ENCODE peak calls at places on chromosomes 5 and 9, in five cellular contexts. One of them, this sample, is unnamed.
A peak's percentile ranks its signal among the peaks of the same experiment; 100 is the strongest.

GRCh38 chr5:5351288-5352089 is 71.0 kb upstream of the ICE1 start:
- DNase-seq in SK-N-SH: no peak
- DNase-seq in GM12878: no peak
- DNase-seq in HCT116: peak; percentile 13
- DNase-seq in K562: no peak
- DNase-seq in this sample: peak; percentile 76

GRCh38 chr9:83955985-83956287 is 24.1 kb downstream of the HNRNPK start:
- DNase-seq in SK-N-SH: no peak
- DNase-seq in GM12878: no peak
- DNase-seq in HCT116: no peak
- DNase-seq in K562: no peak
- DNase-seq in this sample: peak; percentile 36

GRCh38 chr5:57094753-57095683 is 78.8 kb upstream of the GPBP1 start:
- DNase-seq in SK-N-SH: no peak
- DNase-seq in GM12878: no peak
- DNase-seq in HCT116: no peak
- DNase-seq in K562: no peak
- DNase-seq in this sample: peak; percentile 22

GRCh38 chr9:115694014-115694413 is 459.6 kb upstream of the PAPPA start:
- DNase-seq in SK-N-SH: no peak
- DNase-seq in GM12878: no peak
- DNase-seq in HCT116: no peak
- DNase-seq in K562: no peak
- DNase-seq in this sample: peak; percentile 11

GRCh38 chr5:122129332-122129731 is at the start of gene ZNF474:
- DNase-seq in SK-N-SH: no peak
- DNase-seq in GM12878: no peak
- DNase-seq in HCT116: peak; percentile 28
- DNase-seq in K562: peak; percentile 25
- DNase-seq in this sample: no peak

GRCh38 chr9:88310310-88310980 is 77.8 kb upstream of the SPIN1 start:
- DNase-seq in SK-N-SH: no peak
- DNase-seq in GM12878: no peak
- DNase-seq in HCT116: no peak
- DNase-seq in K562: peak; percentile 11
- DNase-seq in this sample: peak; percentile 14

GRCh38 chr9:88168564-88168963 is 30.3 kb upstream of the SPATA31C2 start:
- DNase-seq in SK-N-SH: no peak
- DNase-seq in GM12878: no peak
- DNase-seq in HCT116: no peak
- DNase-seq in K562: no peak
- DNase-seq in this sample: no peak

GRCh38 chr9:14098102-14098501 is 215.8 kb downstream of the NFIB start:
- DNase-seq in SK-N-SH: no peak
- DNase-seq in GM12878: no peak
- DNase-seq in HCT116: no peak
- DNase-seq in K562: no peak
- DNase-seq in this sample: no peak

GRCh38 chr9:115213777-115214428 is 95.9 kb upstream of the TNC start:
- DNase-seq in SK-N-SH: peak; percentile 10
- DNase-seq in GM12878: no peak
- DNase-seq in HCT116: no peak
- DNase-seq in K562: no peak
- DNase-seq in this sample: no peak

GRCh38 chr5:138664276-138664943 is 88.8 kb upstream of the CTNNA1 start:
- DNase-seq in SK-N-SH: no peak
- DNase-seq in GM12878: no peak
- DNase-seq in HCT116: no peak
- DNase-seq in K562: no peak
- DNase-seq in this sample: no peak

GRCh38 chr9:69023650-69024049 is 9.7 kb upstream of the PRKACG start:
- DNase-seq in SK-N-SH: no peak
- DNase-seq in GM12878: no peak
- DNase-seq in HCT116: no peak
- DNase-seq in K562: no peak
- DNase-seq in this sample: no peak

GRCh38 chr5:39440964-39441363 is 16.2 kb upstream of the DAB2 start:
- DNase-seq in SK-N-SH: no peak
- DNase-seq in GM12878: no peak
- DNase-seq in HCT116: no peak
- DNase-seq in K562: no peak
- DNase-seq in this sample: no peak

GRCh38 chr9:79023134-79023577 is 548.6 kb upstream of the TLE4 start:
- DNase-seq in SK-N-SH: no peak
- DNase-seq in GM12878: no peak
- DNase-seq in HCT116: peak; percentile 44
- DNase-seq in K562: no peak
- DNase-seq in this sample: no peak

GRCh38 chr9:75451045-75451444 is 362.7 kb downstream of the OSTF1 start:
- DNase-seq in SK-N-SH: no peak
- DNase-seq in GM12878: no peak
- DNase-seq in HCT116: no peak
- DNase-seq in K562: no peak
- DNase-seq in this sample: no peak

GRCh38 chr5:36982146-36982545 is 105.6 kb downstream of the NIPBL start:
- DNase-seq in SK-N-SH: no peak
- DNase-seq in GM12878: no peak
- DNase-seq in HCT116: no peak
- DNase-seq in K562: no peak
- DNase-seq in this sample: no peak

GRCh38 chr9:15213249-15213648 is 93.8 kb downstream of the TTC39B start:
- DNase-seq in SK-N-SH: no peak
- DNase-seq in GM12878: no peak
- DNase-seq in HCT116: no peak
- DNase-seq in K562: no peak
- DNase-seq in this sample: no peak
- TF ChIP-seq ZBTB33 in SK-N-SH: no peak
- TF ChIP-seq ZBTB33 in GM12878: no peak
- TF ChIP-seq ZBTB33 in HCT116: no peak
- TF ChIP-seq ZBTB33 in K562: no peak
- TF ChIP-seq ZBTB33 in this sample: no peak

DNA sequence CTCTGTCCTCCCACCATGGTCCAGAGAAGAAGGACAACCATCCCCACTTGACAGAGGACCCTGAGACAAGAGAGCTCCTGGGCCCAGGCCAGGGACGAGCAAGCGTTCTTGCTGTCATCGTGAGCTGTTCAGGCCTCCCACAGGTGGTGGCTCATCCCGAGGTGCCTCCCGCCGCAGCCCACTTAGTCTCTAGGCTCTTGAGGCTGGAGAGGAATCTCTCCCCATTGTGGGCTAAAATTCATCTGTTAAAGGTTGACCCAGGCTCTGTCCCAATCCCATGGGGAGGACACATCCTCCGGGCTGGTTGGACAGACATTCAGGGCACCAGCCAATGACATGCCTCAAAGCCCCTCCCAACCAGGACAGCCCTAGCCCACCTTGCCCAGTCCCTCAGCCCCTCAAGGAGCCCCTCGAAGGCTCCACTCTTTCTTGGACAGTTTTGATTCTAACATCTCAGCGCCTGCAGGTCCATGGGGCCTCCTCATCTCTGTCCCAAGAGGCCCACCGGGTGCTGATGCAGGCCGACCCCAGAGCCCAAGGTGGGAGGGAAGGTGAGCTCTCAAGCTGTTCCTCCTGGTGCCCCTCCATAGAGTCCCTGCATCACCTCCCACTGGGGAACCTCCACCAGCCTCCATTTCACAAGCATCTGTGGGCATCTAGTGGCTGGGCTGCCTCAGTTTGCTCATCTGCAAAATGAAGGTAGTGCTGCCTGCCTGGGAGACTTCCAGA is 52.9 kb downstream of the BARX1 start:
- DNase-seq in SK-N-SH: no peak
- DNase-seq in GM12878: no peak
- DNase-seq in HCT116: no peak
- DNase-seq in K562: no peak
- DNase-seq in this sample: no peak
- TF ChIP-seq ZBTB33 in SK-N-SH: no peak
- TF ChIP-seq ZBTB33 in GM12878: no peak
- TF ChIP-seq ZBTB33 in HCT116: no peak
- TF ChIP-seq ZBTB33 in K562: no peak
- TF ChIP-seq ZBTB33 in this sample: no peak

GRCh38 chr5:162529886-162530285 is 462.3 kb downstream of the GABRG2 start:
- DNase-seq in SK-N-SH: no peak
- DNase-seq in GM12878: no peak
- DNase-seq in HCT116: no peak
- DNase-seq in K562: no peak
- DNase-seq in this sample: no peak
- TF ChIP-seq ZBTB33 in SK-N-SH: no peak
- TF ChIP-seq ZBTB33 in GM12878: no peak
- TF ChIP-seq ZBTB33 in HCT116: no peak
- TF ChIP-seq ZBTB33 in K562: no peak
- TF ChIP-seq ZBTB33 in this sample: no peak

DNA sequence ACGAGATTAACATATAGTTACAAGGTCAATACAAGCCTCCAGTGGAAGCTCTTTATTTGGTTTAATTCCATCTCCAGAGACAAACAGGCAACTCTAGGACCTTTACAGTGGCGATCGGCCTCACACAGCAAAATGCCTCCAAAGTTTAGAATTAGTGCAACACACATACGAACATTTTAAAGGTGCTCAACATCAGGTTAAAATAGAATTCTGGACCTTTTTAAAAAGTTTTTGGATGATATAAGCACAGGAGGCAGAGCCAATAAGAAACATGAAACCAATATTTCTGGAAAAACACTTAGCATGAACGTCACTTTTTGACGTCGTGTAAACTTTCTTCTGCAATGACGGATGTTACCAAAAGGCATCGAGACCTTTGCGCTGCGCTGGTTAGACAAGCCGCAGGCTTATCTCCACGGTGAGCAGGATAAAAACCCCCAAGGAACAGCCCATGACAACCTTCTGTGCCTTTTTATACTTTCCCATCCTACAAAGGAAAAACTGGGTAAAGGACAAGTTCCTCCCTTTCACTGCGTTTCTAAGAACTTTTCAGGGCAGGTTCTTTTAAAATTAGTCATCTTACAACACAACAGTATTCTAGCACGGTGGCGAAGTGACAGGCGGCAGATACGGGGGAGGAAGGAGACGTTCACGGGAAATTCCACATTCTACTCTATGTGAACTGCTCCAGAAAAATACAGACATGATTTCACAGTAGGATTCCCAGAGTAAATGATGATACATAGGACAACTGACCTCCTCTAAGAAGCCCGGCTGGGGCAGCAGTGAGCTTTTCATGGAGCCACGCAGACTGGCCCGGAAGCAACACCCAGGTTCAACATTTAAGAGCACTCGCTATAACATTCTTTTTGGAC is 52.2 kb downstream of the USP20 start:
- DNase-seq in SK-N-SH: no peak
- DNase-seq in GM12878: peak; percentile 56
- DNase-seq in HCT116: no peak
- DNase-seq in K562: peak; percentile 64
- DNase-seq in this sample: no peak
- TF ChIP-seq ZBTB33 in SK-N-SH: no peak
- TF ChIP-seq ZBTB33 in GM12878: no peak
- TF ChIP-seq ZBTB33 in HCT116: no peak
- TF ChIP-seq ZBTB33 in K562: no peak
- TF ChIP-seq ZBTB33 in this sample: no peak

DNA sequence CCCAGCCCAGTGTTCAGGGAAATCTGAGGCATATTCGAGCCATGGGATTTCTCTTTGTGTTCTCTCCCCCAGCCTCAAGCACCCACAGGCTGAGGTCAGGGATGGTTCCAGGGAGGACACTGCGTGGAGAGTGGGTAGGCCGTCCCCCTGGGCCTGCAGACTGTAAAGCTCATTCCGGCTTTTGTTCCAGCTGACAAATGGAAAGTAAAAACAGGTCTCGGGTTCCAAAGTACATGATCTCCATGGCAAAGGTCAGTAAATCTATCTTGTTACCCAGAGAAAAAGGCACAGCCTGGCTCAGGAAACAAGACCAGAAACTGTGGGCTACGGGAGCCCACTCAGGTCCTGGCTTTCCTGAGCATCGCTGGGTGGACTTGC is 116.2 kb downstream of the ROR2 start:
- DNase-seq in SK-N-SH: no peak
- DNase-seq in GM12878: no peak
- DNase-seq in HCT116: no peak
- DNase-seq in K562: no peak
- DNase-seq in this sample: no peak
- TF ChIP-seq ZBTB33 in SK-N-SH: no peak
- TF ChIP-seq ZBTB33 in GM12878: no peak
- TF ChIP-seq ZBTB33 in HCT116: no peak
- TF ChIP-seq ZBTB33 in K562: no peak
- TF ChIP-seq ZBTB33 in this sample: no peak

GRCh38 chr5:175728885-175729828 is 71.3 kb downstream of the HRH2 start:
- DNase-seq in SK-N-SH: peak; percentile 73
- DNase-seq in GM12878: no peak
- DNase-seq in HCT116: no peak
- DNase-seq in K562: peak; percentile 18
- DNase-seq in this sample: no peak
- TF ChIP-seq ZBTB33 in SK-N-SH: no peak
- TF ChIP-seq ZBTB33 in GM12878: no peak
- TF ChIP-seq ZBTB33 in HCT116: no peak
- TF ChIP-seq ZBTB33 in K562: no peak
- TF ChIP-seq ZBTB33 in this sample: no peak

GRCh38 chr5:40554794-40555193 is 124.9 kb upstream of the PTGER4 start:
- DNase-seq in SK-N-SH: no peak
- DNase-seq in GM12878: no peak
- DNase-seq in HCT116: no peak
- DNase-seq in K562: no peak
- DNase-seq in this sample: no peak
- TF ChIP-seq ZBTB33 in SK-N-SH: no peak
- TF ChIP-seq ZBTB33 in GM12878: no peak
- TF ChIP-seq ZBTB33 in HCT116: no peak
- TF ChIP-seq ZBTB33 in K562: no peak
- TF ChIP-seq ZBTB33 in this sample: no peak